ENCODE peak calls at places on chromosomes 12 and 14, in ten cellular contexts. O, W, M, C, K, X, S, H, Z and J are unnamed samples. For H3K36me3, the result is how much of the 10 kb centered on the place peaks cover.

GRCh38 chr12:105235747-105236476 is at the start of gene APPL2:
- DNase-seq in Z (peak), K (peak), W (peak), C (peak), X (peak), S (peak), H (peak), O (peak), M (peak), J (no peak)

GRCh38 chr12:96219700-96220206 is 25.6 kb downstream of the ELK3 start:
- DNase-seq in H (no peak), O (peak), M (peak), W (no peak), C (no peak), K (no peak), S (no peak), Z (no peak), X (no peak), J (peak)

GRCh38 chr14:102949062-102949800 is 26.8 kb downstream of the AMN start:
- DNase-seq in M (peak), O (peak), C (no peak), S (no peak), X (no peak), W (no peak), Z (no peak), H (no peak), K (no peak), J (no peak)

GRCh38 chr12:109927622-109928021 is 27.5 kb downstream of the TCHP start:
- DNase-seq in C (no peak), K (no peak), M (peak), S (peak), O (no peak), H (no peak), Z (peak), W (peak), X (no peak), J (no peak)

GRCh38 chr12:102756564-102756963 is 160.5 kb downstream of the PAH start:
- DNase-seq in K (peak), O (no peak), S (no peak), M (no peak), C (no peak), H (no peak), W (no peak), Z (no peak), X (peak), J (no peak)

GRCh38 chr14:90999299-90999698 is 61.1 kb downstream of the RPS6KA5 start:
- DNase-seq in K (no peak), X (no peak), S (no peak), H (no peak), M (no peak), W (no peak), O (no peak), C (no peak), Z (no peak), J (no peak)

GRCh38 chr12:72072613-72073212 is 134.1 kb downstream of the TPH2 start:
- DNase-seq in S (no peak), Z (no peak), C (peak), O (no peak), H (no peak), X (no peak), M (no peak), W (no peak), K (no peak), J (no peak)

GRCh38 chr12:2319747-2320146 is 267.0 kb downstream of the CACNA1C start:
- DNase-seq in Z (no peak), K (no peak), W (no peak), C (no peak), S (no peak), O (peak), H (no peak), M (peak), X (peak), J (no peak)

GRCh38 chr12:93683410-93683809 is 6.2 kb downstream of the CRADD start:
- DNase-seq in Z (no peak), S (no peak), K (no peak), X (no peak), O (no peak), M (no peak), W (no peak), H (no peak), C (no peak), J (no peak)

GRCh38 chr12:2654311-2654710 is 140.5 kb upstream of the FKBP4 start:
- DNase-seq in W (no peak), Z (no peak), H (no peak), M (no peak), X (no peak), K (no peak), C (no peak), S (no peak), O (no peak), J (no peak)

GRCh38 chr12:75020068-75020557 is 189.5 kb downstream of the KCNC2 start:
- DNase-seq in X (no peak), O (peak), W (no peak), H (no peak), C (no peak), S (no peak), M (peak), Z (no peak), K (no peak), J (no peak)

GRCh38 chr12:93638954-93639353 is 38.2 kb upstream of the CRADD start:
- DNase-seq in H (no peak), O (no peak), X (no peak), Z (no peak), K (no peak), W (no peak), M (no peak), C (no peak), S (no peak), J (no peak)

GRCh38 chr14:91170504-91171121 is 56.7 kb downstream of the DGLUCY start:
- DNase-seq in C (no peak), M (peak), W (no peak), S (no peak), K (no peak), Z (no peak), O (peak), X (peak), H (no peak), J (no peak)

GRCh38 chr12:3091030-3091304 is 13.8 kb downstream of the TSPAN9 start:
- DNase-seq in C (no peak), K (no peak), Z (no peak), H (no peak), M (no peak), W (no peak), X (no peak), S (no peak), O (no peak), J (no peak)

GRCh38 chr14:100476012-100476822 is 111.0 kb downstream of the BEGAIN start:
- DNase-seq in H (peak), X (no peak), C (no peak), K (no peak), W (no peak), M (peak), S (peak), Z (no peak), O (peak), J (peak)

GRCh38 chr12:110966081-110966760 is 45.8 kb upstream of the MYL2 start:
- DNase-seq in O (no peak), X (no peak), S (no peak), C (no peak), W (no peak), M (no peak), K (no peak), H (no peak), Z (no peak), J (no peak)

GRCh38 chr12:82146740-82147139 is 211.4 kb downstream of the CCDC59 start:
- DNase-seq in K (no peak), M (no peak), W (no peak), O (no peak), C (no peak), S (no peak), X (no peak), H (no peak), Z (no peak), J (no peak)

GRCh38 chr12:131943876-131944275 is 5.9 kb upstream of the EP400 start:
- DNase-seq in X (peak), O (no peak), S (no peak), W (no peak), K (no peak), M (no peak), H (no peak), C (no peak), Z (no peak), J (no peak)

GRCh38 chr14:68402525-68403101 is 390.3 kb downstream of the ZFP36L1 start:
- DNase-seq in H (no peak), K (no peak), C (no peak), X (no peak), M (no peak), O (no peak), Z (no peak), W (no peak), S (no peak), J (no peak)

GRCh38 chr12:64782181-64782580 is 23.0 kb upstream of the GNS start:
- DNase-seq in W (no peak), H (no peak), K (no peak), X (no peak), Z (no peak), M (no peak), O (no peak), C (no peak), S (peak), J (no peak)

GRCh38 chr14:102008891-102009290 is 44.5 kb downstream of the DYNC1H1 start:
- DNase-seq in K (no peak), S (no peak), C (no peak), M (no peak), Z (no peak), H (no peak), O (no peak), W (no peak), X (no peak), J (no peak)

GRCh38 chr12:116319851-116320621 is 42.5 kb upstream of the MED13L start:
- DNase-seq in K (peak), Z (no peak), W (no peak), S (no peak), X (peak), M (peak), O (peak), H (peak), C (no peak), J (no peak)

GRCh38 chr12:116319316-116319715 is 41.8 kb upstream of the MED13L start:
- DNase-seq in C (no peak), M (peak), S (no peak), O (peak), H (no peak), K (no peak), Z (no peak), X (no peak), W (no peak), J (no peak)

GRCh38 chr12:116317986-116318737 is 40.7 kb upstream of the MED13L start:
- DNase-seq in K (peak), X (no peak), W (no peak), C (no peak), O (no peak), S (peak), M (peak), H (peak), Z (no peak), J (no peak)

GRCh38 chr12:116317139-116317538 is 39.6 kb upstream of the MED13L start:
- DNase-seq in S (no peak), X (no peak), O (no peak), Z (no peak), M (no peak), W (no peak), C (no peak), K (no peak), H (no peak), J (no peak)

DNA sequence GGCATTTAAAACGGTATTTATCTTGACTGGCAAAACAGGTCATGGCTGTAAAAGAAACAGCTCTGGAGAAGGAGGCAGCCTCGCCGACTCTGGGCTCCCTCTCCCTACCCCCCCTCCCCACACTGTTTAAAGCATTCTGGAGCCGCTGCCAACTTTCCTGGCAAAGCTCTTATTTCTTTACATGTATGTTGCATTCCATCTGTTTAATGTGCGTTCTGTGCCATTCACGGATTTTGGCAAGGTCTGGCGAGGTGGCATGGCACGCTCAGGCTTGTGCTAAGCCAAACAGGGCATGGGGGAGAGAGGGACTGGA is 41.2 kb upstream of the MED13L start:
- DNase-seq in W (no peak), Z (no peak), M (no peak), S (no peak), O (no peak), K (no peak), H (no peak), X (no peak), C (no peak), J (no peak)
- H3K4me3 ChIP-seq in W (no peak), Z (no peak), M (no peak), S (no peak), O (no peak), K (no peak), H (peak), X (no peak), C (no peak), J (no peak)

DNA sequence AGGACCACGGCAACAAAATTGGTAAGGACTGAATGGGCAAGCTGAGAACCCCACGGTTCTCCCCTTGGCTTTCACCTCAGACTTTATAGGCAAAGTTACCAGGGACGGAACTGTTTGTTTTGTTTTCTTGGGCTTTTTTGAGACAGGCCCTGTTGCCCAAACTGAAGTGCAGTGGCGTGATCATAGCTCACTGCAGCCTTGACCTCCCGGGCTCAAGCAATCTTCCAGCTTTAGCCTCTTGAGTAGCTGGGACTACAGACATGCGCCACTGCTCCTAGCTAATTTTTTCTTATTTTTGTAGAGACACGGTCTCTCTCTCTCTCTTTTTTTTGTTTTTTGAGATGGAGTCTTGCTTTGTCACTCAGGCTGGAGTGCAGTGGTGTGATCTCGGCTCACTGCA is 71.1 kb downstream of the TRAFD1 start:
- DNase-seq in W (no peak), Z (no peak), O (no peak), K (no peak), X (no peak), H (no peak), M (no peak), S (no peak), C (no peak), J (no peak)
- H3K36me3 ChIP-seq in W (half or more), Z (under half), O (under half), K (under half), X (half or more), H (under half), M (under half), S (under half), C (half or more), J (under half)

GRCh38 chr12:40734283-40734682 is 42.0 kb downstream of the CNTN1 start:
- DNase-seq in C (no peak), H (no peak), W (no peak), S (no peak), K (no peak), Z (no peak), X (no peak), O (no peak), M (no peak), J (no peak)
- H3K4me3 ChIP-seq in C (no peak), H (no peak), W (no peak), S (no peak), K (no peak), Z (no peak), X (no peak), O (no peak), M (no peak), J (no peak)

GRCh38 chr14:104989951-104990303 is 4.3 kb downstream of the CLBA1 start:
- DNase-seq in M (no peak), X (no peak), K (no peak), W (no peak), O (no peak), H (no peak), Z (no peak), S (no peak), C (no peak), J (no peak)
- H3K36me3 ChIP-seq in M (under half), X (under half), K (under half), W (under half), O (under half), H (under half), Z (under half), S (under half), C (under half), J (under half)

DNA sequence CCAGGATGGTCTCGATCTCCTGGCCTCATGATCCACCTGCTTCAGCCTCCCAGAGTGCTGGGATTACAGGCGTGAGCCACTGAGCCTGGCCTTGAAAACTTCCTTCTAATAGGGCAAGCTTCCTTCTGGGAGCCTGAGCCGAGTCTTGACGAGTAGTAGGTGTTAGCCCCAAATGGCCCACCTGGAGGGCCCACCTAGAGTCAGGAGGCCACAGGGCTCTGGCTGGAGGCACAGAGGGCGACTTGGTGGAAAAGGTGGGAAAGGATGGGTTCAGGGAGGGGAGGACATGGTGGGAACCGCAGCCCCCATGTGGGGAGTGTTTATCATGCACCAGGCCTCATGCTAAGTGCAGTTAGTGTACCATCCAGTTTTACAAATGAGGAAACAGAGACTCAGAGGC is 3.0 kb upstream of the LRP1-AS start:
- DNase-seq in K (no peak), H (no peak), O (no peak), W (no peak), S (no peak), Z (no peak), M (no peak), X (no peak), C (no peak), J (no peak)
- H3K4me3 ChIP-seq in K (no peak), H (no peak), O (no peak), W (no peak), S (no peak), Z (no peak), M (no peak), X (no peak), C (no peak), J (no peak)